ENCODE peak calls at places on chromosomes 2 and 18, in four cellular contexts. O, P, T and V are unnamed samples.

GRCh38 chr2:43486604-43487003 is 109.2 kb downstream of the THADA start:
- ATAC-seq in O (no peak), P (peak; percentile 39), T (no peak), V (peak; percentile 63)

GRCh38 chr2:133579295-133579694 is 11.0 kb upstream of the NCKAP5 start:
- ATAC-seq in O (no peak), P (peak; percentile 79), T (no peak), V (peak; percentile 92)

GRCh38 chr2:126905991-126906390 is 7.3 kb downstream of the TEX51 start:
- ATAC-seq in O (no peak), P (no peak), T (no peak), V (no peak)

GRCh38 chr2:138274421-138275291 is 226.9 kb upstream of the SPOPL start:
- ATAC-seq in O (no peak), P (peak; percentile 79), T (no peak), V (no peak)

GRCh38 chr2:150647943-150648342 is 160.5 kb upstream of the RND3 start:
- ATAC-seq in O (no peak), P (no peak), T (no peak), V (peak; percentile 67)

GRCh38 chr2:165408191-165408590 is 61.3 kb upstream of the CSRNP3 start:
- ATAC-seq in O (no peak), P (peak; percentile 86), T (no peak), V (no peak)

GRCh38 chr18:76444436-76445105 is 50.5 kb downstream of the ZNF516 start:
- ATAC-seq in O (no peak), P (no peak), T (no peak), V (no peak)

GRCh38 chr2:14015113-14015512 is 617.4 kb upstream of the LRATD1 start:
- ATAC-seq in O (no peak), P (no peak), T (no peak), V (no peak)

GRCh38 chr2:155080394-155080793 is 381.9 kb downstream of the KCNJ3 start:
- ATAC-seq in O (no peak), P (no peak), T (no peak), V (no peak)

GRCh38 chr2:74760875-74761630 is 72.9 kb upstream of the HK2 start:
- ATAC-seq in O (no peak), P (no peak), T (no peak), V (no peak)

GRCh38 chr2:219292616-219293015 is 13.4 kb downstream of the DNAJB2 start:
- ATAC-seq in O (no peak), P (no peak), T (no peak), V (no peak)

GRCh38 chr2:175855794-175856453 is 146.1 kb downstream of the LNPK start:
- ATAC-seq in O (no peak), P (no peak), T (no peak), V (no peak)

GRCh38 chr2:121120991-121121390 is 164.0 kb downstream of the TFCP2L1 start:
- ATAC-seq in O (no peak), P (no peak), T (no peak), V (no peak)

GRCh38 chr2:127637236-127637630 is 8.7 kb upstream of the GPR17 start:
- ATAC-seq in O (no peak), P (no peak), T (no peak), V (no peak)

GRCh38 chr2:230362030-230362691 is 35.2 kb downstream of the SP140L start:
- ATAC-seq in O (peak; percentile 45), P (no peak), T (no peak), V (no peak)

GRCh38 chr2:501667-502066 is 175.5 kb downstream of the TMEM18 start:
- ATAC-seq in O (no peak), P (no peak), T (peak; percentile 23), V (no peak)

GRCh38 chr2:120919771-120920437 is 184.2 kb downstream of the GLI2 start:
- ATAC-seq in O (no peak), P (no peak), T (no peak), V (no peak)

GRCh38 chr2:215447056-215447455 is 11.2 kb upstream of the FN1 start:
- ATAC-seq in O (no peak), P (no peak), T (no peak), V (no peak)

GRCh38 chr18:24491882-24492281 is 31.4 kb downstream of the HRH4 start:
- ATAC-seq in O (no peak), P (no peak), T (peak; percentile 79), V (no peak)

GRCh38 chr18:76937597-76937996 is 115.2 kb downstream of the ZNF236 start:
- ATAC-seq in O (no peak), P (no peak), T (no peak), V (no peak)

GRCh38 chr2:199705538-199705937 is 145.5 kb downstream of the FTCDNL1 start:
- ATAC-seq in O (peak; percentile 54), P (no peak), T (no peak), V (no peak)

GRCh38 chr18:27311114-27311513 is 126.0 kb upstream of the CHST9 start:
- ATAC-seq in O (no peak), P (no peak), T (no peak), V (no peak)

GRCh38 chr2:196177124-196177523 is 5.7 kb upstream of the STK17B start:
- ATAC-seq in O (no peak), P (no peak), T (no peak), V (no peak)

GRCh38 chr2:226754821-226755536 is 44.6 kb downstream of the IRS1 start:
- ATAC-seq in O (no peak), P (no peak), T (no peak), V (no peak)

GRCh38 chr18:23927821-23928746 is 86.5 kb upstream of the TTC39C start:
- ATAC-seq in O (no peak), P (no peak), T (no peak), V (no peak)

GRCh38 chr2:128490321-128490720 is 171.7 kb upstream of the HS6ST1 start:
- ATAC-seq in O (no peak), P (no peak), T (no peak), V (peak; percentile 36)

GRCh38 chr18:13136056-13136688 is 82.4 kb upstream of the LDLRAD4 start:
- ATAC-seq in O (peak; percentile 27), P (peak; percentile 35), T (no peak), V (peak; percentile 2)